ENCODE peak calls at places on chromosomes 11 and 22, in eight cellular contexts. One of them, this sample, is unnamed.
A peak's percentile ranks its signal among the peaks of the same experiment; 100 is the strongest.

GRCh38 chr22:28345304-28345703 is 334.3 kb downstream of the TTC28 start:
- DNase-seq in neuronal stem cell: no peak
- DNase-seq in transverse colon: no peak
- DNase-seq in AG09319: peak; percentile 5
- DNase-seq in thoracic aorta: no peak
- DNase-seq in WTC11: no peak
- DNase-seq in caudate nucleus: no peak
- DNase-seq in NCI-H1694 treated with DMSO at 0.1 percent for 48 hours: no peak
- DNase-seq in this sample: no peak

GRCh38 chr11:1073261-1073724 is 1.4 kb upstream of the MUC2 start:
- DNase-seq in neuronal stem cell: no peak
- DNase-seq in transverse colon: peak; percentile 86
- DNase-seq in AG09319: peak; percentile 10
- DNase-seq in thoracic aorta: no peak
- DNase-seq in WTC11: peak; percentile 13
- DNase-seq in caudate nucleus: no peak
- DNase-seq in NCI-H1694 treated with DMSO at 0.1 percent for 48 hours: no peak
- DNase-seq in this sample: peak; percentile 75

GRCh38 chr11:119894916-119895315 is 165.9 kb upstream of the NECTIN1 start:
- DNase-seq in neuronal stem cell: no peak
- DNase-seq in transverse colon: no peak
- DNase-seq in AG09319: no peak
- DNase-seq in thoracic aorta: no peak
- DNase-seq in WTC11: no peak
- DNase-seq in caudate nucleus: no peak
- DNase-seq in NCI-H1694 treated with DMSO at 0.1 percent for 48 hours: no peak
- DNase-seq in this sample: no peak

GRCh38 chr22:34931026-34931425 is 134.9 kb upstream of the ISX start:
- DNase-seq in neuronal stem cell: no peak
- DNase-seq in transverse colon: no peak
- DNase-seq in AG09319: no peak
- DNase-seq in thoracic aorta: no peak
- DNase-seq in WTC11: no peak
- DNase-seq in caudate nucleus: no peak
- DNase-seq in NCI-H1694 treated with DMSO at 0.1 percent for 48 hours: no peak
- DNase-seq in this sample: no peak

GRCh38 chr11:1935156-1936071 is 11.7 kb upstream of the MRPL23 start:
- DNase-seq in neuronal stem cell: no peak
- DNase-seq in transverse colon: no peak
- DNase-seq in AG09319: no peak
- DNase-seq in thoracic aorta: no peak
- DNase-seq in WTC11: no peak
- DNase-seq in caudate nucleus: no peak
- DNase-seq in NCI-H1694 treated with DMSO at 0.1 percent for 48 hours: no peak
- DNase-seq in this sample: peak; percentile 46

GRCh38 chr11:68978931-68979591 is 1.7 kb downstream of the MRGPRD start:
- DNase-seq in neuronal stem cell: no peak
- DNase-seq in transverse colon: peak; percentile 1
- DNase-seq in AG09319: no peak
- DNase-seq in thoracic aorta: no peak
- DNase-seq in WTC11: peak; percentile 5
- DNase-seq in caudate nucleus: no peak
- DNase-seq in NCI-H1694 treated with DMSO at 0.1 percent for 48 hours: no peak
- DNase-seq in this sample: no peak

GRCh38 chr11:107139396-107139795 is 121.1 kb upstream of the GUCY1A2 start:
- DNase-seq in neuronal stem cell: no peak
- DNase-seq in transverse colon: no peak
- DNase-seq in AG09319: no peak
- DNase-seq in thoracic aorta: no peak
- DNase-seq in WTC11: no peak
- DNase-seq in caudate nucleus: no peak
- DNase-seq in NCI-H1694 treated with DMSO at 0.1 percent for 48 hours: no peak
- DNase-seq in this sample: no peak

GRCh38 chr22:42171417-42171816 is 40.8 kb upstream of the CYP2D6 start:
- DNase-seq in neuronal stem cell: no peak
- DNase-seq in transverse colon: no peak
- DNase-seq in AG09319: no peak
- DNase-seq in thoracic aorta: no peak
- DNase-seq in WTC11: no peak
- DNase-seq in caudate nucleus: no peak
- DNase-seq in NCI-H1694 treated with DMSO at 0.1 percent for 48 hours: no peak
- DNase-seq in this sample: no peak

GRCh38 chr22:42683599-42684283 is 34.5 kb upstream of the CYB5R3 start:
- DNase-seq in neuronal stem cell: no peak
- DNase-seq in transverse colon: peak; percentile 53
- DNase-seq in AG09319: peak; percentile 69
- DNase-seq in thoracic aorta: no peak
- DNase-seq in WTC11: no peak
- DNase-seq in caudate nucleus: peak; percentile 18
- DNase-seq in NCI-H1694 treated with DMSO at 0.1 percent for 48 hours: peak; percentile 23
- DNase-seq in this sample: peak; percentile 96

GRCh38 chr11:99419991-99420390 is 399.2 kb downstream of the CNTN5 start:
- DNase-seq in neuronal stem cell: no peak
- DNase-seq in transverse colon: no peak
- DNase-seq in AG09319: no peak
- DNase-seq in thoracic aorta: no peak
- DNase-seq in WTC11: no peak
- DNase-seq in caudate nucleus: no peak
- DNase-seq in NCI-H1694 treated with DMSO at 0.1 percent for 48 hours: no peak
- DNase-seq in this sample: no peak

GRCh38 chr11:11567862-11568650 is 53.7 kb downstream of the GALNT18 start:
- DNase-seq in neuronal stem cell: no peak
- DNase-seq in transverse colon: peak; percentile 29
- DNase-seq in AG09319: no peak
- DNase-seq in thoracic aorta: no peak
- DNase-seq in WTC11: no peak
- DNase-seq in caudate nucleus: no peak
- DNase-seq in NCI-H1694 treated with DMSO at 0.1 percent for 48 hours: no peak
- DNase-seq in this sample: no peak

GRCh38 chr11:72782081-72782920 is 11.5 kb downstream of the STARD10 start:
- DNase-seq in neuronal stem cell: no peak
- DNase-seq in transverse colon: peak; percentile 74
- DNase-seq in AG09319: no peak
- DNase-seq in thoracic aorta: no peak
- DNase-seq in WTC11: peak; percentile 59
- DNase-seq in caudate nucleus: no peak
- DNase-seq in NCI-H1694 treated with DMSO at 0.1 percent for 48 hours: no peak
- DNase-seq in this sample: no peak

GRCh38 chr11:56889986-56890385 is 98.7 kb upstream of the OR5AK2 start:
- DNase-seq in neuronal stem cell: no peak
- DNase-seq in transverse colon: no peak
- DNase-seq in AG09319: no peak
- DNase-seq in thoracic aorta: no peak
- DNase-seq in WTC11: no peak
- DNase-seq in caudate nucleus: no peak
- DNase-seq in NCI-H1694 treated with DMSO at 0.1 percent for 48 hours: no peak
- DNase-seq in this sample: no peak

GRCh38 chr11:92388380-92388779 is 163.8 kb downstream of the FAT3 start:
- DNase-seq in neuronal stem cell: no peak
- DNase-seq in transverse colon: no peak
- DNase-seq in AG09319: no peak
- DNase-seq in thoracic aorta: no peak
- DNase-seq in WTC11: no peak
- DNase-seq in caudate nucleus: no peak
- DNase-seq in NCI-H1694 treated with DMSO at 0.1 percent for 48 hours: no peak
- DNase-seq in this sample: no peak

GRCh38 chr11:116499396-116500001 is 273.3 kb downstream of the BUD13 start:
- DNase-seq in neuronal stem cell: peak; percentile 90
- DNase-seq in transverse colon: peak; percentile 86
- DNase-seq in AG09319: peak; percentile 3
- DNase-seq in thoracic aorta: no peak
- DNase-seq in WTC11: peak; percentile 98
- DNase-seq in caudate nucleus: no peak
- DNase-seq in NCI-H1694 treated with DMSO at 0.1 percent for 48 hours: no peak
- DNase-seq in this sample: peak; percentile 87

GRCh38 chr22:27345681-27346080 is 455.9 kb downstream of the MN1 start:
- DNase-seq in neuronal stem cell: no peak
- DNase-seq in transverse colon: no peak
- DNase-seq in AG09319: no peak
- DNase-seq in thoracic aorta: no peak
- DNase-seq in WTC11: no peak
- DNase-seq in caudate nucleus: no peak
- DNase-seq in NCI-H1694 treated with DMSO at 0.1 percent for 48 hours: no peak
- DNase-seq in this sample: no peak

GRCh38 chr22:42621505-42622002 is 6.9 kb upstream of the POLDIP3 start:
- DNase-seq in neuronal stem cell: peak; percentile 67
- DNase-seq in transverse colon: peak; percentile 80
- DNase-seq in AG09319: peak; percentile 53
- DNase-seq in thoracic aorta: no peak
- DNase-seq in WTC11: peak; percentile 91
- DNase-seq in caudate nucleus: no peak
- DNase-seq in NCI-H1694 treated with DMSO at 0.1 percent for 48 hours: peak; percentile 42
- DNase-seq in this sample: peak; percentile 77

GRCh38 chr11:65206441-65206841 is 24.7 kb downstream of the CAPN1 start:
- DNase-seq in neuronal stem cell: no peak
- DNase-seq in transverse colon: no peak
- DNase-seq in AG09319: no peak
- DNase-seq in thoracic aorta: no peak
- DNase-seq in WTC11: no peak
- DNase-seq in caudate nucleus: no peak
- DNase-seq in NCI-H1694 treated with DMSO at 0.1 percent for 48 hours: no peak
- DNase-seq in this sample: no peak